ENCODE peak calls at places on chromosome 16, in six cellular contexts. One of them, this sample, is unnamed.

GRCh38 chr16:2816751-2817495 is at the start of gene PRSS21:
- DNase-seq in A549: no peak
- DNase-seq in uterus: no peak
- DNase-seq in K562: peak; percentile 94
- DNase-seq in HCT116: no peak
- DNase-seq in suprapubic skin: peak; percentile 50
- DNase-seq in this sample: peak; percentile 90

GRCh38 chr16:10965440-10966039 is 21.2 kb downstream of the CLEC16A start:
- DNase-seq in A549: no peak
- DNase-seq in uterus: no peak
- DNase-seq in K562: no peak
- DNase-seq in HCT116: no peak
- DNase-seq in suprapubic skin: no peak
- DNase-seq in this sample: no peak

GRCh38 chr16:27405546-27406451 is 3.8 kb downstream of the IL21R start:
- DNase-seq in A549: no peak
- DNase-seq in uterus: no peak
- DNase-seq in K562: no peak
- DNase-seq in HCT116: no peak
- DNase-seq in suprapubic skin: no peak
- DNase-seq in this sample: no peak

GRCh38 chr16:22946433-22946832 is 132.5 kb downstream of the HS3ST2 start:
- DNase-seq in A549: no peak
- DNase-seq in uterus: no peak
- DNase-seq in K562: no peak
- DNase-seq in HCT116: no peak
- DNase-seq in suprapubic skin: no peak
- DNase-seq in this sample: no peak

GRCh38 chr16:84597518-84598390 is 20.1 kb downstream of the COTL1 start:
- DNase-seq in A549: no peak
- DNase-seq in uterus: no peak
- DNase-seq in K562: no peak
- DNase-seq in HCT116: no peak
- DNase-seq in suprapubic skin: no peak
- DNase-seq in this sample: no peak

GRCh38 chr16:85898521-85899442 is at the start of gene IRF8:
- DNase-seq in A549: peak; percentile 34
- DNase-seq in uterus: no peak
- DNase-seq in K562: no peak
- DNase-seq in HCT116: no peak
- DNase-seq in suprapubic skin: peak; percentile 70
- DNase-seq in this sample: no peak

GRCh38 chr16:6576646-6577045 is 756.0 kb upstream of the RBFOX1 start:
- DNase-seq in A549: no peak
- DNase-seq in uterus: no peak
- DNase-seq in K562: no peak
- DNase-seq in HCT116: no peak
- DNase-seq in suprapubic skin: no peak
- DNase-seq in this sample: no peak

GRCh38 chr16:11916524-11917285 is 949 bp upstream of the GSPT1 start:
- DNase-seq in A549: peak; percentile 87
- DNase-seq in uterus: no peak
- DNase-seq in K562: peak; percentile 36
- DNase-seq in HCT116: no peak
- DNase-seq in suprapubic skin: no peak
- DNase-seq in this sample: no peak

GRCh38 chr16:85560932-85561247 is 52.2 kb upstream of the GSE1 start:
- DNase-seq in A549: no peak
- DNase-seq in uterus: no peak
- DNase-seq in K562: no peak
- DNase-seq in HCT116: no peak
- DNase-seq in suprapubic skin: no peak
- DNase-seq in this sample: no peak

GRCh38 chr16:22192261-22193133 is 13.6 kb upstream of the EEF2K start:
- DNase-seq in A549: no peak
- DNase-seq in uterus: peak; percentile 89
- DNase-seq in K562: peak; percentile 57
- DNase-seq in HCT116: no peak
- DNase-seq in suprapubic skin: peak; percentile 94
- DNase-seq in this sample: no peak

GRCh38 chr16:72199938-72200337 is 28.0 kb upstream of the PMFBP1 start:
- DNase-seq in A549: no peak
- DNase-seq in uterus: no peak
- DNase-seq in K562: no peak
- DNase-seq in HCT116: no peak
- DNase-seq in suprapubic skin: no peak
- DNase-seq in this sample: no peak

GRCh38 chr16:84635702-84636101 is 12.6 kb upstream of the KLHL36 start:
- DNase-seq in A549: no peak
- DNase-seq in uterus: no peak
- DNase-seq in K562: no peak
- DNase-seq in HCT116: no peak
- DNase-seq in suprapubic skin: no peak
- DNase-seq in this sample: no peak

GRCh38 chr16:2933701-2934100 is 22.0 kb downstream of the FLYWCH1 start:
- DNase-seq in A549: no peak
- DNase-seq in uterus: no peak
- DNase-seq in K562: no peak
- DNase-seq in HCT116: no peak
- DNase-seq in suprapubic skin: no peak
- DNase-seq in this sample: no peak

GRCh38 chr16:28985206-28985605 is 354 bp downstream of the LAT start:
- DNase-seq in A549: no peak
- DNase-seq in uterus: no peak
- DNase-seq in K562: no peak
- DNase-seq in HCT116: no peak
- DNase-seq in suprapubic skin: no peak
- DNase-seq in this sample: no peak

GRCh38 chr16:87686697-87687570 is 78.9 kb downstream of the KLHDC4 start:
- DNase-seq in A549: no peak
- DNase-seq in uterus: no peak
- DNase-seq in K562: no peak
- DNase-seq in HCT116: no peak
- DNase-seq in suprapubic skin: no peak
- DNase-seq in this sample: no peak

GRCh38 chr16:64468515-64469090 is 653.3 kb downstream of the CDH11 start:
- DNase-seq in A549: no peak
- DNase-seq in uterus: no peak
- DNase-seq in K562: no peak
- DNase-seq in HCT116: no peak
- DNase-seq in suprapubic skin: no peak
- DNase-seq in this sample: no peak

GRCh38 chr16:86928517-86929148 is 350.3 kb downstream of the FOXL1 start:
- DNase-seq in A549: no peak
- DNase-seq in uterus: no peak
- DNase-seq in K562: no peak
- DNase-seq in HCT116: no peak
- DNase-seq in suprapubic skin: no peak
- DNase-seq in this sample: no peak

GRCh38 chr16:49283376-49284049 is 1.9 kb upstream of the CBLN1 start:
- DNase-seq in A549: no peak
- DNase-seq in uterus: no peak
- DNase-seq in K562: no peak
- DNase-seq in HCT116: no peak
- DNase-seq in suprapubic skin: no peak
- DNase-seq in this sample: no peak

GRCh38 chr16:78715673-78716072 is 616.2 kb downstream of the WWOX start:
- DNase-seq in A549: no peak
- DNase-seq in uterus: no peak
- DNase-seq in K562: no peak
- DNase-seq in HCT116: no peak
- DNase-seq in suprapubic skin: no peak
- DNase-seq in this sample: no peak

GRCh38 chr16:66751135-66751991 is at the start of gene DYNC1LI2:
- DNase-seq in A549: peak; percentile 73
- DNase-seq in uterus: peak; percentile 69
- DNase-seq in K562: peak; percentile 94
- DNase-seq in HCT116: peak; percentile 34
- DNase-seq in suprapubic skin: peak; percentile 90
- DNase-seq in this sample: peak; percentile 94

GRCh38 chr16:65576631-65577030 is 454.8 kb upstream of the CDH11 start:
- DNase-seq in A549: no peak
- DNase-seq in uterus: no peak
- DNase-seq in K562: no peak
- DNase-seq in HCT116: no peak
- DNase-seq in suprapubic skin: no peak
- DNase-seq in this sample: no peak
- TF ChIP-seq CTCF in A549: no peak
- TF ChIP-seq CTCF in uterus: no peak
- TF ChIP-seq CTCF in K562: no peak
- TF ChIP-seq CTCF in HCT116: no peak
- TF ChIP-seq CTCF in suprapubic skin: no peak
- TF ChIP-seq CTCF in this sample: peak; percentile 42

DNA sequence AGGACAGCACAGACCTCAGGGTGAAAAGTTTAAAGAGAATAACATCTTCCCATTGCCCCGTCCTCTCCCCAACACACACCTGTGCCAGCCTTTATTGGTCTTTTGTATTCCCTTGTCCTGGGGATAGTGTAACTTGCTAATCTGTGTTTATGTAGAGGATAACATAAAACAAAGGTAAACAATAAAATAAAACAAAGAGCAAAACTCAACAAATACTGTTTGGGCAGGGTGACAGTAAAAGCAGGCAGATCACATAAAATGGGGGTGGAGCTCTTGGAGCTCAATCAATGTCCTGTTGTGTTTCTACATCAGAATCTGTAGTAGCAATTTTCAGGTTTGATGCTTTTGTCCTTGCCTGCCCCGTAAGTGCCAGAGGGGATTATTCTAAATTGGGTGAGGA is 1939.7 kb downstream of the TP53TG3F start:
- DNase-seq in A549: no peak
- DNase-seq in uterus: no peak
- DNase-seq in K562: no peak
- DNase-seq in HCT116: no peak
- DNase-seq in suprapubic skin: no peak
- DNase-seq in this sample: no peak
- TF ChIP-seq CTCF in A549: no peak
- TF ChIP-seq CTCF in uterus: no peak
- TF ChIP-seq CTCF in K562: no peak
- TF ChIP-seq CTCF in HCT116: no peak
- TF ChIP-seq CTCF in suprapubic skin: no peak
- TF ChIP-seq CTCF in this sample: no peak

GRCh38 chr16:46688657-46689491 is at the start of gene VPS35:
- DNase-seq in A549: peak; percentile 99
- DNase-seq in uterus: peak; percentile 99
- DNase-seq in K562: peak; percentile 93
- DNase-seq in HCT116: peak; percentile 97
- DNase-seq in suprapubic skin: peak; percentile 100
- DNase-seq in this sample: peak; percentile 99

GRCh38 chr16:46691720-46692119 is 2.3 kb downstream of the ORC6 start:
- DNase-seq in A549: no peak
- DNase-seq in uterus: no peak
- DNase-seq in K562: no peak
- DNase-seq in HCT116: no peak
- DNase-seq in suprapubic skin: no peak
- DNase-seq in this sample: no peak

GRCh38 chr16:46688101-46688656 is 799 bp downstream of the VPS35 start:
- DNase-seq in A549: no peak
- DNase-seq in uterus: no peak
- DNase-seq in K562: no peak
- DNase-seq in HCT116: no peak
- DNase-seq in suprapubic skin: peak; percentile 67
- DNase-seq in this sample: no peak

GRCh38 chr16:46689492-46690280 is at the start of gene ORC6:
- DNase-seq in A549: peak; percentile 97
- DNase-seq in uterus: peak; percentile 98
- DNase-seq in K562: peak; percentile 91
- DNase-seq in HCT116: peak; percentile 91
- DNase-seq in suprapubic skin: peak; percentile 99
- DNase-seq in this sample: peak; percentile 98

GRCh38 chr16:46690281-46691178 is 1.1 kb downstream of the ORC6 start:
- DNase-seq in A549: no peak
- DNase-seq in uterus: no peak
- DNase-seq in K562: no peak
- DNase-seq in HCT116: no peak
- DNase-seq in suprapubic skin: no peak
- DNase-seq in this sample: no peak
- TF ChIP-seq CTCF in A549: peak; percentile 12
- TF ChIP-seq CTCF in uterus: no peak
- TF ChIP-seq CTCF in K562: no peak
- TF ChIP-seq CTCF in HCT116: no peak
- TF ChIP-seq CTCF in suprapubic skin: no peak
- TF ChIP-seq CTCF in this sample: peak; percentile 61

GRCh38 chr16:89257757-89258465 is 40.4 kb downstream of the ZNF778 start:
- DNase-seq in A549: no peak
- DNase-seq in uterus: no peak
- DNase-seq in K562: no peak
- DNase-seq in HCT116: no peak
- DNase-seq in suprapubic skin: no peak
- DNase-seq in this sample: no peak
- TF ChIP-seq CTCF in A549: no peak
- TF ChIP-seq CTCF in uterus: no peak
- TF ChIP-seq CTCF in K562: no peak
- TF ChIP-seq CTCF in HCT116: no peak
- TF ChIP-seq CTCF in suprapubic skin: no peak
- TF ChIP-seq CTCF in this sample: peak; percentile 14

GRCh38 chr16:59148312-59148711 is 414.2 kb upstream of the GOT2 start:
- DNase-seq in A549: no peak
- DNase-seq in uterus: no peak
- DNase-seq in K562: no peak
- DNase-seq in HCT116: no peak
- DNase-seq in suprapubic skin: no peak
- DNase-seq in this sample: no peak
- TF ChIP-seq CTCF in A549: no peak
- TF ChIP-seq CTCF in uterus: no peak
- TF ChIP-seq CTCF in K562: no peak
- TF ChIP-seq CTCF in HCT116: no peak
- TF ChIP-seq CTCF in suprapubic skin: no peak
- TF ChIP-seq CTCF in this sample: peak; percentile 45

GRCh38 chr16:80317132-80318098 is 223.4 kb upstream of the DYNLRB2 start:
- DNase-seq in A549: peak; percentile 17
- DNase-seq in uterus: no peak
- DNase-seq in K562: peak; percentile 13
- DNase-seq in HCT116: no peak
- DNase-seq in suprapubic skin: no peak
- DNase-seq in this sample: no peak
- TF ChIP-seq CTCF in A549: no peak
- TF ChIP-seq CTCF in uterus: no peak
- TF ChIP-seq CTCF in K562: peak; percentile 38
- TF ChIP-seq CTCF in HCT116: no peak
- TF ChIP-seq CTCF in suprapubic skin: no peak
- TF ChIP-seq CTCF in this sample: peak; percentile 53

GRCh38 chr16:30637952-30638351 is 12.8 kb upstream of the PRR14 start:
- DNase-seq in A549: peak; percentile 82
- DNase-seq in uterus: no peak
- DNase-seq in K562: no peak
- DNase-seq in HCT116: peak; percentile 62
- DNase-seq in suprapubic skin: no peak
- DNase-seq in this sample: no peak
- TF ChIP-seq CTCF in A549: peak; percentile 57
- TF ChIP-seq CTCF in uterus: no peak
- TF ChIP-seq CTCF in K562: peak; percentile 82
- TF ChIP-seq CTCF in HCT116: peak; percentile 72
- TF ChIP-seq CTCF in suprapubic skin: peak; percentile 28
- TF ChIP-seq CTCF in this sample: peak; percentile 77

GRCh38 chr16:9226924-9227323 is 135.5 kb downstream of the HAPSTR1 start:
- DNase-seq in A549: no peak
- DNase-seq in uterus: no peak
- DNase-seq in K562: no peak
- DNase-seq in HCT116: no peak
- DNase-seq in suprapubic skin: no peak
- DNase-seq in this sample: no peak

GRCh38 chr16:9219811-9220210 is 128.4 kb downstream of the HAPSTR1 start:
- DNase-seq in A549: no peak
- DNase-seq in uterus: no peak
- DNase-seq in K562: no peak
- DNase-seq in HCT116: no peak
- DNase-seq in suprapubic skin: no peak
- DNase-seq in this sample: no peak

GRCh38 chr16:9225527-9226316 is 134.3 kb downstream of the HAPSTR1 start:
- DNase-seq in A549: peak; percentile 43
- DNase-seq in uterus: no peak
- DNase-seq in K562: peak; percentile 25
- DNase-seq in HCT116: peak; percentile 12
- DNase-seq in suprapubic skin: no peak
- DNase-seq in this sample: no peak
- TF ChIP-seq CTCF in A549: peak; percentile 11
- TF ChIP-seq CTCF in uterus: no peak
- TF ChIP-seq CTCF in K562: peak; percentile 63
- TF ChIP-seq CTCF in HCT116: peak; percentile 70
- TF ChIP-seq CTCF in suprapubic skin: no peak
- TF ChIP-seq CTCF in this sample: peak; percentile 15

This sample was measured in chondrocyte.